ENCODE peak calls at places on chromosomes 4 and X, in eight cellular contexts. One of them, this sample, is unnamed.

GRCh38 chrX:139691493-139691842 is 16.5 kb downstream of the MCF2 start:
- DNase-seq in heart right ventricle: peak
- DNase-seq in CD8-positive, alpha-beta memory T cell: no peak
- DNase-seq in HCT116: no peak
- DNase-seq in HepG2: no peak
- DNase-seq in pancreas: peak
- DNase-seq in ovary: peak
- DNase-seq in colonic mucosa: no peak
- DNase-seq in this sample: no peak

GRCh38 chrX:71919436-71919835 is 8.8 kb downstream of the NHSL2 start:
- DNase-seq in heart right ventricle: no peak
- DNase-seq in CD8-positive, alpha-beta memory T cell: no peak
- DNase-seq in HCT116: no peak
- DNase-seq in HepG2: no peak
- DNase-seq in pancreas: no peak
- DNase-seq in ovary: no peak
- DNase-seq in colonic mucosa: no peak
- DNase-seq in this sample: no peak

GRCh38 chrX:136146614-136147319 is 566 bp upstream of the FHL1 start:
- DNase-seq in heart right ventricle: peak
- DNase-seq in CD8-positive, alpha-beta memory T cell: no peak
- DNase-seq in HCT116: no peak
- DNase-seq in HepG2: no peak
- DNase-seq in pancreas: peak
- DNase-seq in ovary: peak
- DNase-seq in colonic mucosa: no peak
- DNase-seq in this sample: no peak

GRCh38 chr4:46819095-46819494 is 90.0 kb downstream of the COX7B2 start:
- DNase-seq in heart right ventricle: no peak
- DNase-seq in CD8-positive, alpha-beta memory T cell: no peak
- DNase-seq in HCT116: no peak
- DNase-seq in HepG2: no peak
- DNase-seq in pancreas: no peak
- DNase-seq in ovary: no peak
- DNase-seq in colonic mucosa: no peak
- DNase-seq in this sample: no peak

GRCh38 chrX:152842772-152843338 is 12.0 kb downstream of the NSDHL start:
- DNase-seq in heart right ventricle: no peak
- DNase-seq in CD8-positive, alpha-beta memory T cell: no peak
- DNase-seq in HCT116: no peak
- DNase-seq in HepG2: no peak
- DNase-seq in pancreas: no peak
- DNase-seq in ovary: no peak
- DNase-seq in colonic mucosa: no peak
- DNase-seq in this sample: no peak

GRCh38 chr4:185071412-185071811 is 53.1 kb downstream of the HELT start:
- DNase-seq in heart right ventricle: no peak
- DNase-seq in CD8-positive, alpha-beta memory T cell: no peak
- DNase-seq in HCT116: no peak
- DNase-seq in HepG2: no peak
- DNase-seq in pancreas: no peak
- DNase-seq in ovary: no peak
- DNase-seq in colonic mucosa: no peak
- DNase-seq in this sample: no peak

GRCh38 chrX:104428231-104428630 is 137.8 kb upstream of the IL1RAPL2 start:
- DNase-seq in heart right ventricle: no peak
- DNase-seq in CD8-positive, alpha-beta memory T cell: no peak
- DNase-seq in HCT116: no peak
- DNase-seq in HepG2: no peak
- DNase-seq in pancreas: no peak
- DNase-seq in ovary: no peak
- DNase-seq in colonic mucosa: no peak
- DNase-seq in this sample: no peak

GRCh38 chr4:11268149-11268548 is 160.5 kb downstream of the HS3ST1 start:
- DNase-seq in heart right ventricle: no peak
- DNase-seq in CD8-positive, alpha-beta memory T cell: no peak
- DNase-seq in HCT116: no peak
- DNase-seq in HepG2: no peak
- DNase-seq in pancreas: no peak
- DNase-seq in ovary: no peak
- DNase-seq in colonic mucosa: no peak
- DNase-seq in this sample: no peak

GRCh38 chr4:70721747-70722146 is at the start of gene RUFY3:
- DNase-seq in heart right ventricle: no peak
- DNase-seq in CD8-positive, alpha-beta memory T cell: no peak
- DNase-seq in HCT116: no peak
- DNase-seq in HepG2: no peak
- DNase-seq in pancreas: no peak
- DNase-seq in ovary: peak
- DNase-seq in colonic mucosa: no peak
- DNase-seq in this sample: peak
- H3K4me3 ChIP-seq in heart right ventricle: peak
- H3K4me3 ChIP-seq in CD8-positive, alpha-beta memory T cell: no peak
- H3K4me3 ChIP-seq in HCT116: no peak
- H3K4me3 ChIP-seq in HepG2: no peak
- H3K4me3 ChIP-seq in pancreas: no peak
- H3K4me3 ChIP-seq in ovary: peak
- H3K4me3 ChIP-seq in colonic mucosa: no peak
- H3K4me3 ChIP-seq in this sample: peak

GRCh38 chr4:137524642-137525384 is 7.5 kb downstream of the PCDH18 start:
- DNase-seq in heart right ventricle: no peak
- DNase-seq in CD8-positive, alpha-beta memory T cell: no peak
- DNase-seq in HCT116: no peak
- DNase-seq in HepG2: no peak
- DNase-seq in pancreas: no peak
- DNase-seq in ovary: no peak
- DNase-seq in colonic mucosa: no peak
- DNase-seq in this sample: no peak

GRCh38 chr4:137530176-137530575 is 2.1 kb downstream of the PCDH18 start:
- DNase-seq in heart right ventricle: no peak
- DNase-seq in CD8-positive, alpha-beta memory T cell: no peak
- DNase-seq in HCT116: no peak
- DNase-seq in HepG2: no peak
- DNase-seq in pancreas: no peak
- DNase-seq in ovary: no peak
- DNase-seq in colonic mucosa: no peak
- DNase-seq in this sample: no peak

GRCh38 chr4:137529432-137529831 is 2.9 kb downstream of the PCDH18 start:
- DNase-seq in heart right ventricle: no peak
- DNase-seq in CD8-positive, alpha-beta memory T cell: no peak
- DNase-seq in HCT116: no peak
- DNase-seq in HepG2: no peak
- DNase-seq in pancreas: no peak
- DNase-seq in ovary: no peak
- DNase-seq in colonic mucosa: no peak
- DNase-seq in this sample: no peak

GRCh38 chr4:137523329-137523728 is 9.0 kb downstream of the PCDH18 start:
- DNase-seq in heart right ventricle: no peak
- DNase-seq in CD8-positive, alpha-beta memory T cell: no peak
- DNase-seq in HCT116: no peak
- DNase-seq in HepG2: no peak
- DNase-seq in pancreas: no peak
- DNase-seq in ovary: no peak
- DNase-seq in colonic mucosa: no peak
- DNase-seq in this sample: no peak

DNA sequence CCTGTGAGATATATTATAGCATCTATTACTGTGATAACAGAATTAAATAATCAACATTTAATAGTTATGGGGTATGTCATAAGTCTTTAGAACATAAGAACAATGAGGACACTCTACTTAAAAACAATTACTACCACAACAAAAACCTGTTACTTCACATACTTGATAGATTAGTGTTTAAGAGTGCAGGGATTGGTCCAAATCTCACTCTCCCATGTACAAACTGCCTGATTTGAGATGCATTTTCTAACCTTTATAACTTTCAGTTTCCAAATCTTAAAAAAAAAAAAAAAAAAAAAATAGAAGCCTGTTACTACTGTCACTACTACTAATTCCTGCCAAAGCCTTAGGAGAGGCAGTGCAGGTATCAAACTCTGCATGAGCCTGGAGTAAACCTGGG is 5.6 kb downstream of the PCDH18 start:
- DNase-seq in heart right ventricle: no peak
- DNase-seq in CD8-positive, alpha-beta memory T cell: no peak
- DNase-seq in HCT116: no peak
- DNase-seq in HepG2: no peak
- DNase-seq in pancreas: no peak
- DNase-seq in ovary: no peak
- DNase-seq in colonic mucosa: no peak
- DNase-seq in this sample: no peak
- H3K4me3 ChIP-seq in heart right ventricle: no peak
- H3K4me3 ChIP-seq in CD8-positive, alpha-beta memory T cell: no peak
- H3K4me3 ChIP-seq in HCT116: no peak
- H3K4me3 ChIP-seq in HepG2: no peak
- H3K4me3 ChIP-seq in pancreas: no peak
- H3K4me3 ChIP-seq in ovary: peak
- H3K4me3 ChIP-seq in colonic mucosa: no peak
- H3K4me3 ChIP-seq in this sample: peak

GRCh38 chr4:1290165-1290977 is 680 bp downstream of the MAEA start:
- DNase-seq in heart right ventricle: no peak
- DNase-seq in CD8-positive, alpha-beta memory T cell: peak
- DNase-seq in HCT116: no peak
- DNase-seq in HepG2: no peak
- DNase-seq in pancreas: peak
- DNase-seq in ovary: no peak
- DNase-seq in colonic mucosa: peak
- DNase-seq in this sample: no peak

GRCh38 chr4:1293981-1294380 is 4.3 kb downstream of the MAEA start:
- DNase-seq in heart right ventricle: peak
- DNase-seq in CD8-positive, alpha-beta memory T cell: no peak
- DNase-seq in HCT116: no peak
- DNase-seq in HepG2: no peak
- DNase-seq in pancreas: peak
- DNase-seq in ovary: no peak
- DNase-seq in colonic mucosa: no peak
- DNase-seq in this sample: no peak

GRCh38 chr4:1291091-1291490 is 1.4 kb downstream of the MAEA start:
- DNase-seq in heart right ventricle: no peak
- DNase-seq in CD8-positive, alpha-beta memory T cell: no peak
- DNase-seq in HCT116: no peak
- DNase-seq in HepG2: no peak
- DNase-seq in pancreas: no peak
- DNase-seq in ovary: no peak
- DNase-seq in colonic mucosa: peak
- DNase-seq in this sample: no peak

GRCh38 chr4:1293531-1293941 is 3.8 kb downstream of the MAEA start:
- DNase-seq in heart right ventricle: no peak
- DNase-seq in CD8-positive, alpha-beta memory T cell: no peak
- DNase-seq in HCT116: no peak
- DNase-seq in HepG2: no peak
- DNase-seq in pancreas: no peak
- DNase-seq in ovary: no peak
- DNase-seq in colonic mucosa: peak
- DNase-seq in this sample: no peak

GRCh38 chr4:1291996-1292702 is 2.5 kb downstream of the MAEA start:
- DNase-seq in heart right ventricle: no peak
- DNase-seq in CD8-positive, alpha-beta memory T cell: no peak
- DNase-seq in HCT116: no peak
- DNase-seq in HepG2: no peak
- DNase-seq in pancreas: no peak
- DNase-seq in ovary: no peak
- DNase-seq in colonic mucosa: peak
- DNase-seq in this sample: no peak
- H3K4me3 ChIP-seq in heart right ventricle: no peak
- H3K4me3 ChIP-seq in CD8-positive, alpha-beta memory T cell: no peak
- H3K4me3 ChIP-seq in HCT116: no peak
- H3K4me3 ChIP-seq in HepG2: no peak
- H3K4me3 ChIP-seq in pancreas: no peak
- H3K4me3 ChIP-seq in ovary: no peak
- H3K4me3 ChIP-seq in colonic mucosa: no peak
- H3K4me3 ChIP-seq in this sample: peak

DNA sequence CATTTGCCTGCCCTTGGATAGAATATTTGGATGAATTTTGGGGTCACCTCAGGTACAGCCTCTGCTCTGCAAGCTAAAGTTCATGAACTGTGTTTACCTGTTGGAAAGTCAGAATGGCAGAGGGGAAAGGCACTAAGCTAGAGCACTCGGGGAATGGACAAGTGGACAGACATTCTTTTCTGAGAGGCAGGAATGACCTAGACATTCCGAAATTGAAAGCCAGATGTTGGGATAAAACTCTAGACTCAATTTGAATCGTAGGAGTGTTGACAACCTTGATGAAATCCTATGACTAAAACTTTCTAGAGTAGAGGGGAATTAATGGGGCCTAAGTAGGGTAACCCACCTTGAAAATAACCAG is 56.1 kb downstream of the LUZP4 start:
- DNase-seq in heart right ventricle: no peak
- DNase-seq in CD8-positive, alpha-beta memory T cell: no peak
- DNase-seq in HCT116: no peak
- DNase-seq in HepG2: no peak
- DNase-seq in pancreas: no peak
- DNase-seq in ovary: no peak
- DNase-seq in colonic mucosa: no peak
- DNase-seq in this sample: no peak
- H3K4me3 ChIP-seq in heart right ventricle: no peak
- H3K4me3 ChIP-seq in CD8-positive, alpha-beta memory T cell: no peak
- H3K4me3 ChIP-seq in HCT116: no peak
- H3K4me3 ChIP-seq in HepG2: peak
- H3K4me3 ChIP-seq in pancreas: no peak
- H3K4me3 ChIP-seq in ovary: no peak
- H3K4me3 ChIP-seq in colonic mucosa: no peak
- H3K4me3 ChIP-seq in this sample: no peak